ENCODE peak calls at places on chromosomes 1 and 21, in six cellular contexts. One of them, this sample, is unnamed.

GRCh38 chr1:31027693-31028526 is 37.6 kb downstream of the PUM1 start:
- DNase-seq in GM23248: peak
- DNase-seq in mesendoderm: no peak
- DNase-seq in K562: peak
- DNase-seq in right cardiac atrium: no peak
- DNase-seq in prostate gland: no peak
- DNase-seq in this sample: no peak

GRCh38 chr1:169466259-169467230 is 19.2 kb downstream of the SLC19A2 start:
- DNase-seq in right cardiac atrium: no peak
- DNase-seq in K562: peak
- DNase-seq in prostate gland: no peak
- DNase-seq in GM23248: peak
- DNase-seq in mesendoderm: peak
- DNase-seq in this sample: no peak

GRCh38 chr21:34513109-34513675 is 1.2 kb upstream of the KCNE1 start:
- DNase-seq in prostate gland: no peak
- DNase-seq in right cardiac atrium: no peak
- DNase-seq in GM23248: no peak
- DNase-seq in mesendoderm: no peak
- DNase-seq in K562: no peak
- DNase-seq in this sample: no peak

GRCh38 chr1:154935749-154936415 is 637 bp downstream of the PMVK start:
- DNase-seq in right cardiac atrium: no peak
- DNase-seq in GM23248: no peak
- DNase-seq in mesendoderm: no peak
- DNase-seq in K562: no peak
- DNase-seq in prostate gland: no peak
- DNase-seq in this sample: no peak

GRCh38 chr21:31011412-31011811 is 26.9 kb downstream of the KRTAP19-8 start:
- DNase-seq in prostate gland: no peak
- DNase-seq in right cardiac atrium: no peak
- DNase-seq in K562: no peak
- DNase-seq in GM23248: no peak
- DNase-seq in mesendoderm: no peak
- DNase-seq in this sample: no peak

GRCh38 chr1:159444507-159444906 is 5.0 kb downstream of the OR10J1 start:
- DNase-seq in GM23248: no peak
- DNase-seq in right cardiac atrium: no peak
- DNase-seq in prostate gland: no peak
- DNase-seq in K562: no peak
- DNase-seq in mesendoderm: no peak
- DNase-seq in this sample: no peak

GRCh38 chr1:210677533-210677932 is 348.8 kb downstream of the HHAT start:
- DNase-seq in mesendoderm: no peak
- DNase-seq in prostate gland: no peak
- DNase-seq in GM23248: no peak
- DNase-seq in K562: no peak
- DNase-seq in right cardiac atrium: no peak
- DNase-seq in this sample: no peak

GRCh38 chr1:56286956-56287355 is 292.4 kb downstream of the PLPP3 start:
- DNase-seq in GM23248: peak
- DNase-seq in mesendoderm: no peak
- DNase-seq in right cardiac atrium: no peak
- DNase-seq in K562: no peak
- DNase-seq in prostate gland: no peak
- DNase-seq in this sample: no peak

GRCh38 chr1:64469614-64469976 is 334 bp upstream of the CACHD1 start:
- DNase-seq in prostate gland: peak
- DNase-seq in right cardiac atrium: no peak
- DNase-seq in mesendoderm: no peak
- DNase-seq in GM23248: peak
- DNase-seq in K562: no peak
- DNase-seq in this sample: no peak

GRCh38 chr1:48859429-48859828 is 82.7 kb upstream of the BEND5 start:
- DNase-seq in K562: no peak
- DNase-seq in GM23248: peak
- DNase-seq in mesendoderm: no peak
- DNase-seq in right cardiac atrium: no peak
- DNase-seq in prostate gland: no peak
- DNase-seq in this sample: no peak

GRCh38 chr1:183915634-183916510 is 111.0 kb downstream of the RGL1 start:
- DNase-seq in K562: peak
- DNase-seq in right cardiac atrium: peak
- DNase-seq in GM23248: peak
- DNase-seq in mesendoderm: peak
- DNase-seq in prostate gland: peak
- DNase-seq in this sample: peak

GRCh38 chr1:197998110-197998509 is 80.9 kb downstream of the LHX9 start:
- DNase-seq in GM23248: no peak
- DNase-seq in prostate gland: no peak
- DNase-seq in mesendoderm: peak
- DNase-seq in right cardiac atrium: no peak
- DNase-seq in K562: no peak
- DNase-seq in this sample: no peak

GRCh38 chr1:42322577-42322976 is 12.5 kb downstream of the FOXJ3 start:
- DNase-seq in K562: no peak
- DNase-seq in mesendoderm: no peak
- DNase-seq in right cardiac atrium: no peak
- DNase-seq in GM23248: peak
- DNase-seq in prostate gland: no peak
- DNase-seq in this sample: no peak

GRCh38 chr1:155105604-155106011 is 22.1 kb upstream of the EFNA1 start:
- DNase-seq in prostate gland: no peak
- DNase-seq in GM23248: no peak
- DNase-seq in mesendoderm: no peak
- DNase-seq in K562: peak
- DNase-seq in right cardiac atrium: peak
- DNase-seq in this sample: no peak

GRCh38 chr21:37077403-37077802 is 4.3 kb downstream of the TTC3 start:
- DNase-seq in right cardiac atrium: no peak
- DNase-seq in GM23248: no peak
- DNase-seq in mesendoderm: no peak
- DNase-seq in prostate gland: no peak
- DNase-seq in K562: no peak
- DNase-seq in this sample: no peak

GRCh38 chr1:79198841-79199240 is 192.3 kb upstream of the ADGRL4 start:
- DNase-seq in prostate gland: no peak
- DNase-seq in mesendoderm: no peak
- DNase-seq in right cardiac atrium: no peak
- DNase-seq in K562: no peak
- DNase-seq in GM23248: peak
- DNase-seq in this sample: no peak

GRCh38 chr1:215594640-215595039 is 27.5 kb downstream of the KCTD3 start:
- DNase-seq in K562: no peak
- DNase-seq in right cardiac atrium: no peak
- DNase-seq in prostate gland: no peak
- DNase-seq in GM23248: peak
- DNase-seq in mesendoderm: no peak
- DNase-seq in this sample: no peak

GRCh38 chr1:84665703-84666317 is 24.5 kb downstream of the SSX2IP start:
- DNase-seq in mesendoderm: no peak
- DNase-seq in GM23248: peak
- DNase-seq in prostate gland: no peak
- DNase-seq in right cardiac atrium: no peak
- DNase-seq in K562: no peak
- DNase-seq in this sample: no peak

GRCh38 chr1:156920233-156921052 is at the start of gene LRRC71:
- DNase-seq in mesendoderm: peak
- DNase-seq in K562: peak
- DNase-seq in right cardiac atrium: peak
- DNase-seq in GM23248: peak
- DNase-seq in prostate gland: peak
- DNase-seq in this sample: peak

GRCh38 chr1:215226755-215227154 is 144.2 kb downstream of the KCNK2 start:
- DNase-seq in K562: no peak
- DNase-seq in GM23248: peak
- DNase-seq in mesendoderm: no peak
- DNase-seq in prostate gland: no peak
- DNase-seq in right cardiac atrium: no peak
- DNase-seq in this sample: no peak

GRCh38 chr1:93414749-93415148 is 33.2 kb upstream of the FNBP1L start:
- DNase-seq in prostate gland: no peak
- DNase-seq in GM23248: no peak
- DNase-seq in K562: no peak
- DNase-seq in mesendoderm: no peak
- DNase-seq in right cardiac atrium: no peak
- DNase-seq in this sample: no peak

GRCh38 chr1:21216835-21217811 is 40.4 kb upstream of the EIF4G3 start:
- DNase-seq in K562: peak
- DNase-seq in prostate gland: peak
- DNase-seq in right cardiac atrium: peak
- DNase-seq in GM23248: peak
- DNase-seq in mesendoderm: peak
- DNase-seq in this sample: no peak

GRCh38 chr1:205066221-205066818 is 17.9 kb downstream of the TMEM81 start:
- DNase-seq in K562: peak
- DNase-seq in prostate gland: no peak
- DNase-seq in GM23248: no peak
- DNase-seq in mesendoderm: peak
- DNase-seq in right cardiac atrium: no peak
- DNase-seq in this sample: no peak

DNA sequence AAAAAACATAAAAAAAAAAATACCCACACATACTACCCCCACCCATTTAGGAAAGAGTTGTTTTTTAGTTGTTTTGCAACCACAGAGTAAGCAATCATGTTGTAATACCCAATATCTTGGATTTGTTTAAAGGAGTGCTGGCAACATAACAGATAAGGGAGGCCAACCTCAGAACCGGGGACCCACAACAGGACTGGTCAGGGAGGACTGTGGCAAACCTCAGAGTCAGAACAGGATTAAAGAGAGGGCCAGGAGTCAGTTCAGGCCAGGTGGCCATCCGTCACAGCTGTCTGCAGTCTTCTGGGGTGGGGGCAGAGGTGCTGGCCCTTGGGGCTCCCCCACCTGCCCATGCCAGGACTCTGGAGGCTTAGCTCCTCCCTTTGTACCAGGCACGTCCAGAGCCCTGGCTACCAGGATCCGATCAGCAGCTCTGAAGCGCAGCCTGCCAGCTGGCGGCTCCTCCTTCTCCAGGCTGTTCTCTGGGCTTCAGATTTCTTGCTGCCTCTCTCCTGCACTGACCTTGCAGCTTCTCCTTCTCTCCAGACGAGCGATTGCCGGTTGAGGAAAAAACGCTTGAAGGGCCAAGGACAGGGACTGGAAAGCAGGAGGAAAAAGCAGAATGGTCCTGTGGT is 7.9 kb downstream of the H6PD start:
- DNase-seq in GM23248: no peak
- DNase-seq in K562: no peak
- DNase-seq in right cardiac atrium: peak
- DNase-seq in mesendoderm: no peak
- DNase-seq in prostate gland: peak
- DNase-seq in this sample: peak
- H3K4me3 ChIP-seq in GM23248: no peak
- H3K4me3 ChIP-seq in K562: no peak
- H3K4me3 ChIP-seq in right cardiac atrium: no peak
- H3K4me3 ChIP-seq in mesendoderm: no peak
- H3K4me3 ChIP-seq in prostate gland: peak
- H3K4me3 ChIP-seq in this sample: peak

GRCh38 chr1:182235952-182236650 is 155.5 kb downstream of the GLUL start:
- DNase-seq in mesendoderm: no peak
- DNase-seq in GM23248: peak
- DNase-seq in right cardiac atrium: peak
- DNase-seq in prostate gland: no peak
- DNase-seq in K562: peak
- DNase-seq in this sample: no peak
- H3K27ac ChIP-seq in mesendoderm: no peak
- H3K27ac ChIP-seq in GM23248: no peak
- H3K27ac ChIP-seq in right cardiac atrium: peak
- H3K27ac ChIP-seq in prostate gland: no peak
- H3K27ac ChIP-seq in K562: peak
- H3K27ac ChIP-seq in this sample: no peak

GRCh38 chr1:116852367-116852766 is 57.3 kb upstream of the PTGFRN start:
- DNase-seq in right cardiac atrium: no peak
- DNase-seq in GM23248: no peak
- DNase-seq in mesendoderm: no peak
- DNase-seq in prostate gland: no peak
- DNase-seq in K562: no peak
- DNase-seq in this sample: no peak

GRCh38 chr1:116855220-116855619 is 54.5 kb upstream of the PTGFRN start:
- DNase-seq in right cardiac atrium: peak
- DNase-seq in GM23248: peak
- DNase-seq in K562: no peak
- DNase-seq in mesendoderm: peak
- DNase-seq in prostate gland: no peak
- DNase-seq in this sample: peak

GRCh38 chr1:116854294-116854693 is 55.4 kb upstream of the PTGFRN start:
- DNase-seq in K562: no peak
- DNase-seq in prostate gland: no peak
- DNase-seq in right cardiac atrium: no peak
- DNase-seq in mesendoderm: no peak
- DNase-seq in GM23248: no peak
- DNase-seq in this sample: no peak

GRCh38 chr1:116852910-116853309 is 56.8 kb upstream of the PTGFRN start:
- DNase-seq in prostate gland: no peak
- DNase-seq in right cardiac atrium: no peak
- DNase-seq in K562: no peak
- DNase-seq in GM23248: peak
- DNase-seq in mesendoderm: peak
- DNase-seq in this sample: no peak

DNA sequence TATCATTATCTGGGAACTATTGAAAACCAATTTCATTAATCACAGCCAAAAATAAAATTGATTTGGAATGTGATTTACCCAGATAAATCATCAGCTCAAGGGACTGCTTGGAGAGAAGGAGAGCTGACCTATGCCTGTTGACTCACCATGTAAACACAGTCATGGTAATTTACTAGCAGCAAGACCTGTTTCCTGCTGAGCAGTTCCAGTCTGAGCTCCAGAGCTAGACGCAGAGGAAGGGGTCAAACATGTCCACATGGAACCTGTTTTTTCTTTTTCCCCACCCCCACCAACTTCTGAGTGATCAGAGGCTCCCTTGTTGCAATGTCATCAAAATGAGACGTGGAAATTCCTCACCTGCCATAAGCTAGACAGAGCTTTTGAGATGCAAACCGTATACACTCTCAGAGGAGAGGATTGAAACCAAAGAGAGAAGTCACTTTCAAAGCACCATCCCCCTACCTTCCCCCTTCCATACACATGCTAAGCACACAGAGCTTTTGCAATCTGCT is 56.0 kb upstream of the PTGFRN start:
- DNase-seq in right cardiac atrium: no peak
- DNase-seq in mesendoderm: peak
- DNase-seq in prostate gland: peak
- DNase-seq in K562: peak
- DNase-seq in GM23248: peak
- DNase-seq in this sample: no peak
- H3K4me3 ChIP-seq in right cardiac atrium: no peak
- H3K4me3 ChIP-seq in mesendoderm: no peak
- H3K4me3 ChIP-seq in prostate gland: no peak
- H3K4me3 ChIP-seq in K562: no peak
- H3K4me3 ChIP-seq in GM23248: no peak
- H3K4me3 ChIP-seq in this sample: no peak

DNA sequence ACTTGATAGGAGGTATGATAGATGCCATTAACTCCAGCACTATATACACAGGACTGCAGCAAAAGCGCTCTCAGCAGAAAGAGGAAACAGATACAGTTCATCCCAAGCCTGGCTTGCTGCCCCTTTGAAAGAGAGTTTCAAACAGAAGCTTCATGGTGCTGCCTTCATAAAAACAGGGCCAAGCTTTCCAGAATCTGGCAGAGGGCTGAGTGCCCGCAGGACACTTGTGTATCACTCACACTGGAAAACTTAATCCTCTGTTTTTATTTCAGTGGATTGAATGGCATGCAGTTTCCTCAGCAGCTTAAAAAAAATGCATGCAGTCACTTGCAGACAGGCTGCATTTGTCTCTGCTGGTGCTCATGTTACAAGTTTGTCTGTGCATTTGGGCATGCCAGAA is 40.4 kb downstream of the KCNJ15 start:
- DNase-seq in right cardiac atrium: no peak
- DNase-seq in mesendoderm: no peak
- DNase-seq in K562: no peak
- DNase-seq in prostate gland: peak
- DNase-seq in GM23248: peak
- DNase-seq in this sample: no peak
- H3K27ac ChIP-seq in right cardiac atrium: no peak
- H3K27ac ChIP-seq in mesendoderm: no peak
- H3K27ac ChIP-seq in K562: no peak
- H3K27ac ChIP-seq in prostate gland: no peak
- H3K27ac ChIP-seq in GM23248: peak
- H3K27ac ChIP-seq in this sample: no peak